ENCODE peak calls at places on chromosomes 12 and 14, in seven cellular contexts. R, P, T, S, E, O and B are unnamed samples.

GRCh38 chr12:21763531-21763930 is 11.0 kb downstream of the KCNJ8 start:
- DNase-seq in P (no peak), E (no peak), T (no peak), S (no peak), O (no peak), R (no peak), B (no peak)

GRCh38 chr14:102471921-102472814 is 37.4 kb downstream of the ANKRD9 start:
- DNase-seq in S (no peak), T (no peak), E (no peak), R (peak; percentile 21), P (peak; percentile 32), O (no peak), B (no peak)

GRCh38 chr12:49094104-49094948 is at the start of gene DHH:
- DNase-seq in R (peak; percentile 81), O (no peak), E (peak; percentile 61), P (no peak), S (peak; percentile 40), T (no peak), B (no peak)

GRCh38 chr14:94132285-94132887 is 3.0 kb upstream of the IFI27L2 start:
- DNase-seq in S (no peak), E (no peak), T (no peak), O (peak; percentile 61), P (peak; percentile 84), R (no peak), B (peak; percentile 74)

GRCh38 chr14:46344327-46344937 is 307.1 kb downstream of the RPL10L start:
- DNase-seq in R (no peak), P (peak; percentile 8), O (no peak), T (no peak), E (no peak), S (no peak), B (no peak)

GRCh38 chr14:93493054-93493453 is 62.3 kb downstream of the UNC79 start:
- DNase-seq in R (no peak), E (no peak), T (no peak), P (no peak), O (no peak), S (no peak), B (no peak)

GRCh38 chr14:68711551-68712437 is 81.1 kb downstream of the ZFP36L1 start:
- DNase-seq in S (no peak), E (no peak), T (peak; percentile 18), P (no peak), R (no peak), O (no peak), B (no peak)

GRCh38 chr12:25552681-25553080 is 402 bp downstream of the LMNTD1 start:
- DNase-seq in E (no peak), O (no peak), P (no peak), T (no peak), S (no peak), R (no peak), B (no peak)

GRCh38 chr12:131620946-131621681 is 89.8 kb upstream of the SFSWAP start:
- DNase-seq in E (no peak), O (no peak), R (no peak), P (peak; percentile 78), T (no peak), S (no peak), B (peak; percentile 92)

GRCh38 chr12:132582058-132582420 is 28.3 kb downstream of the LRCOL1 start:
- DNase-seq in E (no peak), T (no peak), R (no peak), P (no peak), O (no peak), S (peak; percentile 52), B (no peak)

GRCh38 chr14:88961214-88961613 is 136.8 kb downstream of the TTC8 start:
- DNase-seq in E (no peak), T (no peak), R (no peak), S (no peak), O (no peak), P (no peak), B (no peak)

GRCh38 chr12:113267621-113268020 is 46.4 kb downstream of the TPCN1 start:
- DNase-seq in O (no peak), R (peak; percentile 15), P (no peak), T (peak; percentile 51), E (no peak), S (no peak), B (no peak)

GRCh38 chr14:26738571-26738970 is 140.7 kb upstream of the NOVA1 start:
- DNase-seq in O (no peak), R (no peak), P (no peak), S (no peak), E (no peak), T (no peak), B (no peak)

GRCh38 chr12:93882763-93883162 is 205.6 kb downstream of the CRADD start:
- DNase-seq in S (no peak), P (no peak), E (no peak), R (no peak), T (no peak), O (no peak), B (no peak)

GRCh38 chr14:23727566-23728335 is 91.6 kb downstream of the DHRS2 start:
- DNase-seq in O (no peak), T (no peak), P (peak; percentile 43), E (no peak), R (no peak), S (no peak), B (peak; percentile 25)

GRCh38 chr12:85466906-85467305 is 186.9 kb downstream of the ALX1 start:
- DNase-seq in R (no peak), P (no peak), S (no peak), O (no peak), T (no peak), E (no peak), B (no peak)

GRCh38 chr14:90613446-90613845 is 202.8 kb downstream of the TTC7B start:
- DNase-seq in R (no peak), S (no peak), P (no peak), O (no peak), E (no peak), T (no peak), B (no peak)

GRCh38 chr12:127235771-127236170 is 1031.2 kb upstream of the TMEM132C start:
- DNase-seq in T (no peak), O (no peak), E (no peak), P (no peak), S (no peak), R (no peak), B (no peak)

GRCh38 chr14:33914676-33915516 is 36.0 kb downstream of the EGLN3 start:
- DNase-seq in R (no peak), O (no peak), S (no peak), E (no peak), T (no peak), P (no peak), B (no peak)

GRCh38 chr12:56011509-56012090 is 9.2 kb upstream of the IKZF4 start:
- DNase-seq in P (no peak), E (no peak), R (no peak), T (no peak), S (no peak), O (no peak), B (no peak)

GRCh38 chr12:122875590-122876220 is 20.2 kb downstream of the VPS37B start:
- DNase-seq in P (peak; percentile 32), T (peak; percentile 36), O (no peak), S (no peak), E (no peak), R (peak; percentile 56), B (no peak)

GRCh38 chr14:56423591-56423991 is 156.0 kb upstream of the TMEM260 start:
- DNase-seq in P (no peak), O (no peak), T (no peak), E (no peak), S (no peak), R (no peak), B (no peak)

GRCh38 chr12:52496054-52496453 is 3.0 kb upstream of the KRT6A start:
- DNase-seq in R (no peak), E (no peak), S (no peak), P (no peak), T (no peak), O (no peak), B (no peak)

GRCh38 chr12:53005215-53005985 is 856 bp upstream of the EIF4B start:
- DNase-seq in E (peak; percentile 51), P (no peak), O (peak; percentile 8), S (peak; percentile 23), T (peak; percentile 39), R (no peak), B (no peak)

GRCh38 chr14:91149462-91149861 is 35.6 kb downstream of the DGLUCY start:
- DNase-seq in E (no peak), S (peak; percentile 66), T (peak; percentile 62), P (peak; percentile 67), O (no peak), R (no peak), B (peak; percentile 49)